ENCODE peak calls at places on chromosomes 6 and 20, in five cellular contexts. G, N, L, H and Y are unnamed samples.
A peak's percentile ranks its signal among the peaks of the same experiment; 100 is the strongest.

GRCh38 chr20:31712564-31713311 is 9.9 kb downstream of the BCL2L1 start:
- DNase-seq in N (no peak), H (peak; percentile 93), G (peak; percentile 94), L (peak; percentile 82), Y (peak; percentile 97)

GRCh38 chr6:13447949-13448724 is 39.3 kb downstream of the GFOD1 start:
- DNase-seq in H (no peak), G (no peak), L (no peak), N (no peak), Y (no peak)

GRCh38 chr6:18412073-18412472 is 24.9 kb downstream of the RNF144B start:
- DNase-seq in H (no peak), L (no peak), N (no peak), G (no peak), Y (no peak)

GRCh38 chr6:21208796-21209186 is 384.8 kb upstream of the SOX4 start:
- DNase-seq in L (no peak), H (no peak), G (no peak), N (no peak), Y (no peak)

GRCh38 chr20:6613280-6613861 is 154.1 kb upstream of the BMP2 start:
- DNase-seq in L (no peak), G (no peak), H (no peak), N (no peak), Y (peak; percentile 71)

GRCh38 chr6:16130932-16131387 is 2.1 kb downstream of the MYLIP start:
- DNase-seq in H (no peak), G (peak; percentile 54), L (peak; percentile 84), N (peak; percentile 61), Y (peak; percentile 72)

GRCh38 chr20:62272200-62272599 is 30.6 kb upstream of the ADRM1 start:
- DNase-seq in H (no peak), L (no peak), G (peak; percentile 10), N (no peak), Y (no peak)

GRCh38 chr6:137581019-137581707 is 87.0 kb upstream of the OLIG3 start:
- DNase-seq in H (no peak), L (no peak), N (peak; percentile 17), G (no peak), Y (no peak)

GRCh38 chr6:21999012-21999528 is 297.8 kb downstream of the PRL start:
- DNase-seq in L (peak; percentile 38), N (no peak), G (no peak), H (no peak), Y (no peak)

GRCh38 chr6:84026721-84027164 is 6.8 kb upstream of the MRAP2 start:
- DNase-seq in N (no peak), G (no peak), L (peak; percentile 22), H (no peak), Y (no peak)

GRCh38 chr6:112882381-112882780 is 535.3 kb downstream of the RFPL4B start:
- DNase-seq in L (peak; percentile 38), G (no peak), N (no peak), H (no peak), Y (no peak)

GRCh38 chr20:1371830-1372539 is 20.9 kb downstream of the FKBP1A start:
- DNase-seq in L (no peak), G (no peak), H (no peak), N (no peak), Y (peak; percentile 35)

GRCh38 chr20:1373614-1374013 is 19.2 kb downstream of the FKBP1A start:
- DNase-seq in G (no peak), N (no peak), H (no peak), L (no peak), Y (no peak)

GRCh38 chr20:1371235-1371782 is 21.5 kb downstream of the FKBP1A start:
- DNase-seq in L (no peak), H (no peak), G (no peak), N (no peak), Y (no peak)

GRCh38 chr20:1374246-1374645 is 18.6 kb downstream of the FKBP1A start:
- DNase-seq in G (no peak), L (no peak), N (no peak), H (no peak), Y (no peak)

DNA sequence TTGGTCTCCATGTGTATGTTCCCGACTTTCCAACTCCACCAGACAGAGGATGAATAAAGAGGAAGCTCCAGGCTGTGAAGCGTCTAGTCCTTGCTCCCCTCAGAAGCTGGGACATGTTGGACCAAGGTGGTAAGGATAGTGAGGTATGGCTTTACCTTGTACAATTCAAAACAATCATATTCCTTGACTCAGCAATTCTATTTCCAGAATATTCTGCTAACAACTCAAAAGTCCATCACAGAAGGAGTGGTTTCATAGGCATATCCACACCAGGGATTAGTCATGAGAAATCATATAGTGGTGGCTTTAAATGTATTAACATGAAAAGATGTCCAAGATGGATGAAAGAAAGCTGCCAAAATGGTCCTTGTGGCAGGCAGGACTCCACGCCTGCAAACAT is 19.8 kb downstream of the FKBP1A start:
- DNase-seq in G (no peak), H (no peak), L (no peak), N (no peak), Y (no peak)
- H3K4me1 ChIP-seq in G (peaks cover 9% of the 10 kb centered on the region), H (peaks cover 17% of the 10 kb centered on the region), L (peaks cover 74% of the 10 kb centered on the region), N (peaks cover 24% of the 10 kb centered on the region), Y (peaks cover 74% of the 10 kb centered on the region)

DNA sequence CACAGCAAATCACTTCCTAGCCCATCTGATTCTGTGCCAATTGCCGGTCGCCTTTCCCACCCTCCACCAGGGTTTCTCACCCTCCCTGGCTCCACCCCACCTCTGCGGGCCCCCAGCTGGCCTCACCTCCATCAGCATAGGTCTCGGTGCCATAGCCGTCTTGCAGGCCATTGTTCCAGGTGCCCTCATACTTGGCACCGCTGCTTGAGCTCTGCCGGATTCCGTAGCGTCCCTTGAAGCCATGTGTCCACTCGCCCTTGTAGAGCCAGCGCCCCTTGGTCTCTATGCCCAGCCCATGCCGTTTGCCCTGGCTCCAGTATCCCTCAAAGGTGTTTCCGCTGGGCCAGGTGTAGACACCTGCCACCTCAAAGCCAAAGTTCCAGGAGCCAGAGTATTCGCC is 787 bp downstream of the JPH2 start:
- DNase-seq in G (no peak), H (no peak), N (no peak), L (no peak), Y (no peak)
- H3K4me1 ChIP-seq in G (peaks cover 6% of the 10 kb centered on the region), H (peaks cover 10% of the 10 kb centered on the region), N (no peaks in the 10 kb centered on the region), L (peaks cover 26% of the 10 kb centered on the region), Y (peaks cover 41% of the 10 kb centered on the region)

DNA sequence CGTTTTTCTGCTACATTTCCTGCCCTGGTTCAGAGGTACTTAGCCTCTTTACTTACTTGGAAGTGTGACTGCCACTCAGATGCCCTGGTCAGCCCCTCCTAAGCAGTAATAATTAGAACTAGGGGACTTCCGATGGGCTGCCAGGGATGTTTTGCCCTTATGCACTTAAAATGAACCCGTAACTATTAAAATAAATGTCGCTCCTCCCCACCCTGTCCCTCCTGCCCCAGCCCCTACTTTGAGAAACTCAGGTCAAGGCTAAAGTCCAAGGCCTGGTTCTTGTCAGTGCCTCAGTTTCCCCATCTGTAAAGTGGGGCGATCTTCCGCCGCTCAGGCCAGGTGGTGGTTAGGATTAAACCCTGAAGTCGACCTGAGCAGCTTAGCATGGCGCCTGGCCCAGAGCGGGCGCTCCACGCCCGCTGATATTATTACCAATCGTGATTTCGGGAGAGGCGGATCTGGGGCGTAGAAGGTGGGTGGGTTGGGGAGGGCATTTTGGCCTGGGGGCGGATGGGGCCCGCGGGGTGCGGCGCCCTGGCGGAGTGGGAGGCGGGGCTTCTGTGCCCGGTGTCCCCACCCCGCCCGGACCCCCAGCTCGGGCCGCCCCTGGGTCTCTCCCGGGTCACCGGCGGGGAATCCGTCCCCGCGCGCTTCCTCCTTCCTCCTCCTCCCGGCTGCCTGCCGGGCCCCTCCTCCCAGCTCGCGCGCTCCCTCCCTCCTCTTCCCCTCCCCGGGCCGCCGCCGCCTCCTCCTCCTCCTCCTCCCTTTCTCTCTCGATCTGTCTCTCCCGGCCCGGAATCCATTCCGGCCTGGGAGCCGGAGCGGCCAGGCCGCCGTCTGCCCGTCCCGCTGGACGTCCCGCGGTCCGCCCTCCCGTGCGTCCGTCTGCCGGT is at the start of gene SRC:
- DNase-seq in L (peak; percentile 87), G (peak; percentile 85), H (peak; percentile 96), N (no peak), Y (peak; percentile 73)
- H3K4me1 ChIP-seq in L (peaks cover 26% of the 10 kb centered on the region), G (peaks cover 9% of the 10 kb centered on the region), H (peaks cover 20% of the 10 kb centered on the region), N (peaks cover 29% of the 10 kb centered on the region), Y (peaks cover 35% of the 10 kb centered on the region)

GRCh38 chr6:144659202-144659731 is 374.1 kb downstream of the UTRN start:
- DNase-seq in G (peak; percentile 85), H (no peak), N (no peak), L (peak; percentile 65), Y (no peak)

GRCh38 chr6:144655376-144655775 is 370.2 kb downstream of the UTRN start:
- DNase-seq in L (no peak), G (no peak), N (no peak), H (no peak), Y (peak; percentile 25)

GRCh38 chr6:144659735-144660246 is 374.7 kb downstream of the UTRN start:
- DNase-seq in L (no peak), N (no peak), H (no peak), G (no peak), Y (no peak)

GRCh38 chr6:144660545-144660944 is 375.4 kb downstream of the UTRN start:
- DNase-seq in H (no peak), L (no peak), N (no peak), G (no peak), Y (no peak)

DNA sequence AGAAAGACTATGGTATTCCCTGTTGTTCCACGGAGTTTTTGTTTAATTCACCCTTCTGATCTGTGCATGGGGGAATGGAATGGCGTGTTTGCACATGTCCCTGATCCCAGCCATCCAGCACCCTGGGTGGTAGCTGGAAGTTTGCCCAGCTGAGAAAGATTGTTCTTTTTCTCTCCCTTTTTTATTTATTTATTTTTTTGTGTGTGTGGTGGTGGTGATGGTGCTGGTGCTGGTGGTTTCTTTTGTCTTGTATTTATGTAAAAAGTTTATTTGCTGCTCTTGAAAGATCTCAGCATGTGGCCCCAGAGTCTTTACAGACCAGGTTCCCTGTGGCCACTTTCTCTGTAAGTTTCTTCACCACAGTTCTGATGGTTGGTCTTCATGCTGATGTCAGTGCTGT is 372.6 kb downstream of the UTRN start:
- DNase-seq in L (no peak), N (no peak), G (no peak), H (no peak), Y (no peak)
- H3K4me1 ChIP-seq in L (peaks cover 27% of the 10 kb centered on the region), N (peaks cover 8% of the 10 kb centered on the region), G (peaks cover 68% of the 10 kb centered on the region), H (peaks cover 5% of the 10 kb centered on the region), Y (peaks cover 22% of the 10 kb centered on the region)

DNA sequence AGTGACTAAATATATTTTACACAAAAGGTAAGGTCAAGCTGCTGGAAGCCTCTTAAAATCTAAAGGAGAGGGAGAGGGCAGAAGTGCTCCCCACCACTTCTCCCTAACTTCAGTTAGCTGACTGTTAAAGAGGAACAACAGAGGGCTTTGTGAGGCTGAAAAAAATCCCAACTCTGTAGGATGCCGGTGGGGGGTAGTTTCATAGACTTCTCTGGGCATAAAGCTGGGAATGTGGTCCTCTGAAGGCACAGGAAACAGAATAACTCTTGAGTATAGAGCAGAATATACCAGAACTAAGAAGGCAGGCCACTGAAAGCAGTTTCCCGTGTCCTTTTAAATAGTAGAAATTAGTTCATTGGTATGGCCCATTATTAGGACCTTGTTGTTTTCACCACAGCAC is 71.6 kb downstream of the KIF6 start:
- DNase-seq in G (peak; percentile 58), L (no peak), H (no peak), N (no peak), Y (no peak)
- H3K4me1 ChIP-seq in G (peaks cover 42% of the 10 kb centered on the region), L (peaks cover 21% of the 10 kb centered on the region), H (no peaks in the 10 kb centered on the region), N (no peaks in the 10 kb centered on the region), Y (no peaks in the 10 kb centered on the region)

GRCh38 chr6:167098825-167099225 is 24.1 kb upstream of the CCR6 start:
- DNase-seq in G (no peak), H (no peak), N (peak; percentile 80), L (no peak), Y (no peak)
- H3K4me1 ChIP-seq in G (peaks cover 24% of the 10 kb centered on the region), H (no peaks in the 10 kb centered on the region), N (peaks cover 52% of the 10 kb centered on the region), L (no peaks in the 10 kb centered on the region), Y (no peaks in the 10 kb centered on the region)

GRCh38 chr6:41715779-41716515 is 19.5 kb downstream of the TFEB start:
- DNase-seq in N (no peak), H (no peak), G (no peak), L (no peak), Y (no peak)
- H3K4me1 ChIP-seq in N (peaks cover 74% of the 10 kb centered on the region), H (peaks cover 65% of the 10 kb centered on the region), G (no peaks in the 10 kb centered on the region), L (peaks cover 36% of the 10 kb centered on the region), Y (peaks cover 22% of the 10 kb centered on the region)

GRCh38 chr6:41781302-41781711 is 725 bp downstream of the PRICKLE4 start:
- DNase-seq in N (no peak), G (no peak), H (peak; percentile 72), L (no peak), Y (peak; percentile 33)
- H3K4me1 ChIP-seq in N (peaks cover 29% of the 10 kb centered on the region), G (peaks cover 12% of the 10 kb centered on the region), H (peaks cover 26% of the 10 kb centered on the region), L (peaks cover 24% of the 10 kb centered on the region), Y (peaks cover 22% of the 10 kb centered on the region)